ENCODE peak calls at places on chromosomes 7 and 10, in eight cellular contexts. W is ascending aorta, G is heart right ventricle, V is GM23248, P is tibial artery, A is A549, I is psoas muscle, N is DND-41. H is an unnamed sample. For H3K9me3, the result is how much of the 10 kb centered on the place peaks cover.

GRCh38 chr7:121510858-121511482 is 114.9 kb upstream of the FAM3C start:
- DNase-seq in V (no peak), N (no peak), G (no peak), A (no peak), P (no peak), W (no peak), I (no peak), H (no peak)

GRCh38 chr10:5511885-5512280 is 12.5 kb upstream of the CALML5 start:
- DNase-seq in A (no peak), G (no peak), V (no peak), W (no peak), N (no peak), P (no peak), I (no peak), H (no peak)

GRCh38 chr7:14191686-14192098 is 202.2 kb upstream of the ETV1 start:
- DNase-seq in V (peak), W (no peak), N (no peak), I (no peak), G (no peak), P (no peak), A (no peak), H (no peak)

GRCh38 chr7:83791737-83792136 is 142.8 kb upstream of the SEMA3E start:
- DNase-seq in V (no peak), P (no peak), I (no peak), N (no peak), W (no peak), A (peak), G (no peak), H (no peak)

GRCh38 chr7:27873981-27874957 is 134.3 kb downstream of the TAX1BP1 start:
- DNase-seq in G (peak), N (no peak), W (no peak), A (peak), V (peak), I (peak), P (peak), H (no peak)

GRCh38 chr7:5636914-5637313 is 144.5 kb downstream of the RNF216 start:
- DNase-seq in N (no peak), I (peak), A (peak), P (peak), V (peak), W (peak), G (peak), H (no peak)

GRCh38 chr7:32427769-32428291 is 62.4 kb downstream of the LSM5 start:
- DNase-seq in I (peak), P (peak), W (no peak), A (peak), V (peak), N (peak), G (peak), H (peak)

GRCh38 chr10:77821036-77821435 is 105.5 kb downstream of the DLG5 start:
- DNase-seq in W (no peak), N (no peak), A (no peak), G (no peak), P (no peak), V (no peak), I (no peak), H (no peak)

GRCh38 chr10:27723436-27723835 is 22.2 kb downstream of the MKX start:
- DNase-seq in G (no peak), P (no peak), I (no peak), W (no peak), A (no peak), V (peak), N (no peak), H (no peak)

GRCh38 chr7:118867860-118868259 is 643.4 kb downstream of the ANKRD7 start:
- DNase-seq in A (no peak), I (no peak), P (no peak), G (no peak), N (no peak), V (no peak), W (no peak), H (no peak)

GRCh38 chr10:51079766-51080165 is 5.5 kb downstream of the PRKG1 start:
- DNase-seq in W (no peak), N (no peak), A (no peak), P (no peak), G (no peak), V (no peak), I (no peak), H (no peak)

GRCh38 chr7:71735961-71736556 is 604.1 kb downstream of the GALNT17 start:
- DNase-seq in I (peak), P (peak), W (peak), N (peak), V (peak), G (peak), A (peak), H (peak)

GRCh38 chr10:63722537-63722936 is 201.3 kb downstream of the REEP3 start:
- DNase-seq in W (peak), V (peak), P (peak), G (no peak), N (no peak), I (peak), A (no peak), H (no peak)

GRCh38 chr10:80697926-80698325 is 160.2 kb downstream of the SH2D4B start:
- DNase-seq in W (no peak), G (no peak), A (no peak), V (no peak), P (no peak), N (no peak), I (no peak), H (no peak)

GRCh38 chr7:135761751-135762488 is 13.3 kb upstream of the FAM180A start:
- DNase-seq in V (peak), N (peak), G (no peak), A (no peak), W (peak), P (peak), I (no peak), H (no peak)

GRCh38 chr10:1731592-1731991 is 5.7 kb downstream of the ADARB2 start:
- DNase-seq in V (no peak), A (no peak), G (no peak), P (no peak), N (no peak), W (no peak), I (no peak), H (no peak)

GRCh38 chr7:137992738-137993394 is 9.0 kb downstream of the CREB3L2 start:
- DNase-seq in A (peak), G (peak), N (peak), I (peak), W (peak), V (peak), P (peak), H (no peak)

GRCh38 chr7:28729685-28730084 is 228.4 kb downstream of the TRIL start:
- DNase-seq in V (peak), P (no peak), G (no peak), W (no peak), N (no peak), A (peak), I (no peak), H (no peak)

GRCh38 chr7:158248816-158249215 is 338.8 kb downstream of the PTPRN2 start:
- DNase-seq in G (no peak), I (no peak), N (no peak), P (no peak), A (no peak), V (no peak), W (no peak), H (no peak)
- H3K9me3 ChIP-seq in G (under half), I (under half), N (under half), P (under half), A (under half), V (under half), W (under half), H (under half)

DNA sequence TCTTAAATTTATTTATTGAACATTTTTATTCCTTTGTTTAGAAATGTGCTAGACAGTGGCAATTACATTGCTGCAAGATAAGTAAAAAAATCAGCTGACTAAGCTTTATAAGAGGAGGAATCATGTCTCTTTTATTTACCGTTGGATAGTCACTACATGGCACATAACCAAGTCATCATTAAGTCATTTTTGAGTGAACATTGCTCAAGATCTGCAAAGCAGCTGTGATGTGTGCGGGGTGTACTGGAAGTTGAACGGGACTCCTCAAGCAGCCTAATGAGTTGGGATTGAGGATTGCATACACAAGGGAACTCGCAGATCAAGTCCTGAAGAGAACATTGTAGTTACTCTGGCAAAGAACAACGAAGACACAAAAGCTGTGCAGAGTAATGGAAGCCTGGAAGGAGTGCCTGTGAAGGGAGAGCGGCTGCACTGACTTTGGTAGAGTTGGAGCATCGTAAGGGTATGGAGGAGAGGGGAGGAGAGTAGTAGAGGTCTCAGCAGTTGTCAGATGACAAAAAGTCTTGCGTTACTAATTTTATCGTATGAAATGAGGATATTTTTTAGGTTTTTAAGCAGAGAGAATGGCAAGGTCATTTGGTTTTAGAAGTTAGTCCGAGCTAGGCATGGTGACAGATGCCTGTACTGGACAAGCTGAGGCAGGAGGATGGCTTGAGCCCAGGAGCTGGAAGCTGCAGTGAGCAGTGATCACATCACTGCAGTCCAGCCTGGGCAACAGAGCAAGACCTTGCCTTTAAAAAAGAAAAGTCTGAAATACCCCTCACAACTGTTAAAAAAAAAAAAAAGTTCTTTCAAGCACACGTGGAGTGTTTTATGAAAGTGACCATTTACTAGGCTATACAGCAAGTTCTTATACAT is 95.1 kb downstream of the BMPR1A start:
- DNase-seq in N (no peak), W (no peak), P (peak), V (peak), G (peak), A (no peak), I (peak), H (no peak)
- H3K4me3 ChIP-seq in N (no peak), W (no peak), P (no peak), V (no peak), G (no peak), A (no peak), I (no peak), H (no peak)

GRCh38 chr7:129375221-129375938 is 58.9 kb upstream of the STRIP2 start:
- DNase-seq in V (no peak), I (no peak), N (no peak), A (no peak), W (no peak), P (no peak), G (no peak), H (no peak)

GRCh38 chr7:129373651-129374428 is 60.4 kb upstream of the STRIP2 start:
- DNase-seq in A (no peak), P (no peak), V (no peak), W (no peak), N (no peak), I (no peak), G (no peak), H (no peak)

GRCh38 chr7:129381710-129382484 is 52.3 kb upstream of the STRIP2 start:
- DNase-seq in G (no peak), V (no peak), P (no peak), N (no peak), I (no peak), W (no peak), A (no peak), H (no peak)

GRCh38 chr7:129376076-129376777 is 58.0 kb upstream of the STRIP2 start:
- DNase-seq in V (peak), W (no peak), A (peak), P (peak), G (peak), N (peak), I (no peak), H (peak)

GRCh38 chr7:129376778-129377700 is 57.2 kb upstream of the STRIP2 start:
- DNase-seq in W (no peak), V (peak), P (no peak), I (no peak), N (no peak), G (no peak), A (no peak), H (no peak)
- H3K9me3 ChIP-seq in W (under half), V (under half), P (under half), I (under half), N (under half), G (under half), A (under half), H (under half)

DNA sequence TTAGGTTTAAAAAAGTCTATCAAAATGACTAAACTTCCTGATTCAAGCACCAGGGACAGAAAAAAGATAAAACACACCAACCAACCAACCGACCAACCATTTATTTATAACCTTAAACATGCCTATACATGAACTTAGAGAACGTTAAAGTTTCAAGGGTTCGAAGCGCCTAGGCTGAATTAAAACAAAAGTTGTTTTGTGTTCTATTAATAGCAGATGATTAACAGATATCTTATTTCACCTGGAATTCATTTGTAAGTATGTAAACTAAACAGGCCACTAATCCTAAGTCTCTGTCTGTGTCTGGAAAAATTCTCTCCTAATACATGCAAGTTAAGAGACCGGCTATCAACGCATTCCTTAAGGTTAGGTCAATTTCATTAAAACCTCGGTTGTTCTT is 1.4 kb downstream of the BAIAP2L1 start:
- DNase-seq in V (peak), A (no peak), G (no peak), N (no peak), I (no peak), W (no peak), P (no peak), H (no peak)
- H3K4me3 ChIP-seq in V (peak), A (peak), G (peak), N (no peak), I (peak), W (peak), P (no peak), H (no peak)

DNA sequence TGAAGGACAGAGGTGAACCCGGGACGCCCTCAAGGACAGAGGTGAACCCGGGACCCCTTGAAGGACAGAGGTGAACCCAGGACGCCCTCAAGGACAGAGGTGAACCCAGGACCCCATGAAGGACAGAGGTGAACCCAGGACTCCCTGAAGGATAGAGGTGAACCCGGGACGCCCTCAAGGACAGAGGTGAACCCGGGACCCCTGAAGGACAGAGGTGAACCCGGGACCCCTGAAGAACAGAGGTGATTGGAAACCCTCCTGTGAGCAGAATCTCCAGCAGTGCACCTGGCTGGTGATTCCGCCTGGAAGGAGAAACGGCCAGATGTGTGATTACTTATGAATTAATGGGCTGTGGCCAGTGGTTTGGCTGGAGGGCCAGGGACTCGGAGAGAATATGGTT is 272.3 kb downstream of the PTPRN2 start:
- DNase-seq in W (no peak), I (no peak), N (no peak), A (no peak), G (no peak), P (no peak), V (no peak), H (no peak)
- H3K9me3 ChIP-seq in W (under half), I (under half), N (under half), A (under half), G (under half), P (under half), V (under half), H (under half)

H was measured in CD4-positive, alpha-beta memory T cell.